ENCODE peak calls at places on chromosome 11, in six cellular contexts. M is transverse colon, Y is HCT116, N is A549, I is body of pancreas, U is stomach. V is an unnamed sample.
A peak's percentile ranks its signal among the peaks of the same experiment; 100 is the strongest.

GRCh38 chr11:100849009-100849913 is 162.2 kb downstream of the ARHGAP42 start:
- DNase-seq in U (no peak), I (no peak), N (peak; percentile 37), Y (no peak), M (no peak), V (no peak)

GRCh38 chr11:87743002-87743401 is 432.2 kb downstream of the RAB38 start:
- DNase-seq in U (no peak), I (no peak), M (no peak), N (no peak), Y (no peak), V (no peak)

GRCh38 chr11:34300571-34301295 is 57.1 kb downstream of the ABTB2 start:
- DNase-seq in U (no peak), I (no peak), Y (no peak), M (no peak), N (no peak), V (no peak)

GRCh38 chr11:27926981-27927481 is 180.9 kb downstream of the KIF18A start:
- DNase-seq in M (no peak), Y (no peak), U (no peak), I (no peak), N (peak; percentile 29), V (no peak)

GRCh38 chr11:45089845-45090499 is 56.5 kb upstream of the PRDM11 start:
- DNase-seq in N (peak; percentile 60), M (no peak), I (no peak), Y (no peak), U (no peak), V (no peak)

GRCh38 chr11:79121351-79121750 is 319.5 kb downstream of the TENM4 start:
- DNase-seq in I (no peak), Y (no peak), N (no peak), M (no peak), U (no peak), V (no peak)

GRCh38 chr11:57649826-57650738 is at the start of gene YPEL4:
- DNase-seq in U (no peak), N (peak; percentile 57), I (no peak), M (peak; percentile 57), Y (no peak), V (peak; percentile 84)

GRCh38 chr11:132802932-132803331 is 729.4 kb downstream of the OPCML start:
- DNase-seq in Y (no peak), I (no peak), N (no peak), M (no peak), U (no peak), V (no peak)

GRCh38 chr11:12439615-12440014 is 62.2 kb downstream of the PARVA start:
- DNase-seq in U (no peak), N (no peak), Y (no peak), I (no peak), M (peak; percentile 35), V (no peak)

GRCh38 chr11:70713988-70714665 is 315.8 kb downstream of the CTTN start:
- DNase-seq in I (no peak), Y (no peak), M (no peak), U (no peak), N (no peak), V (no peak)

GRCh38 chr11:132623496-132623895 is 908.8 kb downstream of the OPCML start:
- DNase-seq in I (no peak), N (no peak), U (no peak), M (no peak), Y (no peak), V (no peak)

GRCh38 chr11:72813740-72814138 is 472 bp upstream of the ATG16L2 start:
- DNase-seq in M (peak; percentile 87), Y (peak; percentile 56), U (peak; percentile 85), I (peak; percentile 81), N (peak; percentile 89), V (peak; percentile 92)

GRCh38 chr11:121722431-121723256 is 269.9 kb upstream of the SORL1-AS1 start:
- DNase-seq in Y (no peak), M (peak; percentile 47), N (no peak), U (peak; percentile 40), I (peak; percentile 70), V (peak; percentile 97)

GRCh38 chr11:13140028-13140870 is 131.1 kb downstream of the RASSF10 start:
- DNase-seq in M (peak; percentile 77), I (peak; percentile 72), U (peak; percentile 78), Y (no peak), N (peak; percentile 96), V (no peak)

GRCh38 chr11:130849215-130849568 is 67.1 kb downstream of the SNX19 start:
- DNase-seq in U (no peak), Y (no peak), N (no peak), I (no peak), M (no peak), V (no peak)

GRCh38 chr11:72751293-72752087 is 718 bp downstream of the ARAP1 start:
- DNase-seq in U (no peak), N (no peak), Y (no peak), I (no peak), M (peak; percentile 11), V (no peak)

GRCh38 chr11:75499423-75500305 is 26.1 kb downstream of the GDPD5 start:
- DNase-seq in N (peak; percentile 92), I (no peak), Y (no peak), M (peak; percentile 32), U (no peak), V (peak; percentile 89)

GRCh38 chr11:12043221-12043620 is 34.8 kb upstream of the DKK3 start:
- DNase-seq in N (no peak), Y (no peak), U (no peak), I (no peak), M (no peak), V (no peak)

GRCh38 chr11:61127991-61128390 is 25.7 kb downstream of the CD5 start:
- DNase-seq in Y (no peak), M (no peak), N (no peak), U (no peak), I (no peak), V (no peak)

GRCh38 chr11:96794152-96794551 is 404.3 kb downstream of the JRKL start:
- DNase-seq in Y (no peak), M (no peak), U (no peak), N (no peak), I (no peak), V (no peak)

GRCh38 chr11:34798985-34799384 is 117.2 kb downstream of the APIP start:
- DNase-seq in N (no peak), U (no peak), Y (no peak), I (no peak), M (no peak), V (no peak)

GRCh38 chr11:27524155-27524554 is 17.6 kb upstream of the LIN7C start:
- DNase-seq in I (no peak), M (no peak), N (peak; percentile 61), Y (peak; percentile 35), U (no peak), V (no peak)

GRCh38 chr11:65437436-65438227 is 15.0 kb downstream of the NEAT1 start:
- DNase-seq in I (no peak), U (peak; percentile 26), M (peak; percentile 10), N (peak; percentile 41), Y (no peak), V (peak; percentile 66)
- TF ChIP-seq POLR2A in I (no peak), U (no peak), M (peak; percentile 39), N (no peak), Y (no peak), V (no peak)

GRCh38 chr11:65867284-65868071 is 5.1 kb downstream of the EFEMP2 start:
- DNase-seq in I (no peak), Y (no peak), M (no peak), N (no peak), U (no peak), V (no peak)
- H3K4me1 ChIP-seq in I (peaks cover 10% of the 10 kb centered on the region), Y (no peaks in the 10 kb centered on the region), M (peaks cover 19% of the 10 kb centered on the region), N (no peaks in the 10 kb centered on the region), U (peaks cover 44% of the 10 kb centered on the region), V (peaks cover 30% of the 10 kb centered on the region)

GRCh38 chr11:357582-357981 is 11.7 kb upstream of the B4GALNT4 start:
- DNase-seq in U (no peak), Y (no peak), M (no peak), I (no peak), N (no peak), V (no peak)

GRCh38 chr11:353315-353857 is 15.9 kb upstream of the B4GALNT4 start:
- DNase-seq in I (peak; percentile 83), Y (no peak), U (peak; percentile 87), N (peak; percentile 42), M (peak; percentile 73), V (peak; percentile 96)

GRCh38 chr11:356610-357009 is 12.7 kb upstream of the B4GALNT4 start:
- DNase-seq in Y (no peak), I (no peak), M (no peak), U (no peak), N (no peak), V (no peak)

GRCh38 chr11:358129-358805 is 11.0 kb upstream of the B4GALNT4 start:
- DNase-seq in Y (no peak), I (no peak), N (no peak), M (no peak), U (no peak), V (peak; percentile 69)

DNA sequence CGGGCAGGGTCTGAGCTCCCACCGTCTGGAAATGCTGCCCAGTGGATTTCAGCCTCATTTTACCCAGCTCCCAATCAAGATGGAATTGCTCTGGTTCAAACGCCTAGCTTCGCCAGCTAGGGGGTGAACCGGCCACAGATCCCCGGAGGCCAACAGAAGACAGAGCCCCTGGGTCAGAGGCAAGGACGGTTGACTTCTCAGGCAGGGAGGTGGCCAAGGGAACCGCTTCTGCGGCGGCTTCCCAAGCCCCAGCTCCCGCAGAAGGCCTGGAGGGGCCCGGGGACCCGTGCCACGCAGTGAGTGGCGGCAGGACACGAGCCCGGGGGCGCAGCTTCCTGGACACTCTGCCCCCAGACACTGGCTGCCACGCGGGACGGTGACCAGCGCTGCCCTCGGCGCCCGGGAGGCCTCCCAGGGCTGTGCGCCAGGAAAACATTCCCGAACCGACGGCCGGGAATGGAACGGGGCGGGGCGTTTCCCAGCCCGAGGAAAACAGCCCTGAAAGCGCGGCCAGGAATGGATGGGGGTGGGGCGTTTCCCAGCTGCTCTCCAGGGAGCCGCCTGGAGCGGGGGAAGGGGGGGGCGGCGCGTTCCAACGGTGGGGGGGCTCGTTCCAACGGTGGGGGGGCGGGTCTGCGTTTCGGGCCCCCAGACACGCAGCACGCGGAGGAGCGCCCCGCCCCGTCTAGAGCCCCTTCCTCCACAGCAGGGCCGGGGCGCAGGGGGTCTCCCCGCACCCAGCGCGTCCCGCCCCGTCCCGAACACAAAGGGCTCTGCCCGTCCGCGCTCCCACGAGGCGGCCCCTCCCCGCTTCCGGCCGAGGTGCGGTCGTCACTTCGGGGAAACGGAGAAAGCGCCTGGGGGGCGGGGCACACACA is 13.5 kb upstream of the B4GALNT4 start:
- DNase-seq in M (peak; percentile 95), U (peak; percentile 93), N (peak; percentile 92), I (peak; percentile 92), Y (peak; percentile 65), V (peak; percentile 99)
- TF ChIP-seq POLR2A in M (peak; percentile 18), U (no peak), N (peak; percentile 61), I (peak; percentile 39), Y (peak; percentile 11), V (peak; percentile 19)

DNA sequence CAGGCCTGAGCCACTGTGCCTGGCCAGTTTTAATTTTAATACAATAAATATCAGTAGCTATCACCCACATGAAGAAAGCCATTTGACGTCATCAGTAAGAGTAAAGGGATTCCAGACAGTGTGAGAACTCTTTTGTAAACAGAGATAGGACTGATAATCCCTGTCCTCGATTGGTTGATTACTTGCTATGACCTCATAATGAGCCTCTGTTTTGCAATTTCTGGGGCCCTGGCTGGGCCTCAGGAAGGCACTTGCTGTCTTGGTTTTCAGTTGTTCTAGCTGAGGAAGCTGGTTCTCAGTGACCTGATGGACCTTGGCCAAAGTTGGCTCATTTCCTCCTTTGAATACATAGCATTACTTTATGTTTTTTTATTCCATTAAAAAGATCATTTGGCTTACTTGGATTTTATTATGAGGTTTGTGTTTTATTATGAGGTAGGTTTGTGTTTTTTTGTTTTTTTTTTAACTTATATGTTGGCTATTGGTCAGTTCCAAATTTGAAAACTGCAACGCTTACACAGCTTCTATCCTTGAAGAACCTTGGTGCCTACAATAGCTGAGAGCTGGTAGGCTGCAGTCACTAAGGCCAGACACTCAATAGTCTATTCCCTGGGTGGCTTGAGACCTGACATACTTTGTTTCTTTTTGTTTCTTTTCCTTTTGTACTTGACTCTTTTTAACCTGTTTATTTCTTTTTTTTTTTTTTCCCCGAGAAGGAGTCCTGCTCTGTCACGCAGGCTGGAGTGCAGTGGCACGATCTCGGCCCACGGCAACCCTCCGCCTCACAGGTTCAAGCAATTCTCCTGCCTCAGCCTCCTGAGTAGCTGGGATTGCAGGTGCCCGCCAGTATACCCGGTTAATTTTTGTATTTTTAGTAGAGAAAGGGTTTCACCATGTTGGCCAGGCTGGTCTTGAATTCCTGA is 20.0 kb downstream of the MARK2 start:
- DNase-seq in U (peak; percentile 43), I (no peak), Y (no peak), M (peak; percentile 42), N (peak; percentile 88), V (peak; percentile 73)
- H3K4me1 ChIP-seq in U (peaks cover 69% of the 10 kb centered on the region), I (peaks cover 43% of the 10 kb centered on the region), Y (peaks cover 4% of the 10 kb centered on the region), M (peaks cover 64% of the 10 kb centered on the region), N (peaks cover 47% of the 10 kb centered on the region), V (peaks cover 11% of the 10 kb centered on the region)

V was measured in sigmoid colon.